ENCODE peak calls at places on chromosomes 11 and 22, in eight cellular contexts. One of them, this sample, is unnamed.

GRCh38 chr11:11972148-11972547 is 36.3 kb downstream of the DKK3 start:
- DNase-seq in NCI-H2029 treated with DMSO at 0.1 percent for 48 hours: no peak
- DNase-seq in fibroblast of the aortic adventitia: no peak
- DNase-seq in OCI-LY7: no peak
- DNase-seq in A549: no peak
- DNase-seq in H4: no peak
- DNase-seq in IMR-90: no peak
- DNase-seq in T1000: no peak
- DNase-seq in this sample: no peak

GRCh38 chr11:39745401-39745800 is 1714.1 kb downstream of the LRRC4C start:
- DNase-seq in NCI-H2029 treated with DMSO at 0.1 percent for 48 hours: no peak
- DNase-seq in OCI-LY7: no peak
- DNase-seq in fibroblast of the aortic adventitia: no peak
- DNase-seq in IMR-90: no peak
- DNase-seq in A549: peak
- DNase-seq in H4: peak
- DNase-seq in T1000: no peak
- DNase-seq in this sample: no peak

GRCh38 chr22:39617761-39618757 is 47.5 kb downstream of the CACNA1I start:
- DNase-seq in IMR-90: no peak
- DNase-seq in H4: no peak
- DNase-seq in A549: no peak
- DNase-seq in fibroblast of the aortic adventitia: no peak
- DNase-seq in T1000: no peak
- DNase-seq in NCI-H2029 treated with DMSO at 0.1 percent for 48 hours: no peak
- DNase-seq in OCI-LY7: no peak
- DNase-seq in this sample: no peak

GRCh38 chr11:28833670-28834069 is 725.5 kb downstream of the METTL15 start:
- DNase-seq in H4: peak
- DNase-seq in IMR-90: peak
- DNase-seq in T1000: peak
- DNase-seq in A549: peak
- DNase-seq in fibroblast of the aortic adventitia: peak
- DNase-seq in NCI-H2029 treated with DMSO at 0.1 percent for 48 hours: no peak
- DNase-seq in OCI-LY7: no peak
- DNase-seq in this sample: no peak

GRCh38 chr22:41285441-41285819 is 557 bp downstream of the RANGAP1 start:
- DNase-seq in IMR-90: peak
- DNase-seq in NCI-H2029 treated with DMSO at 0.1 percent for 48 hours: no peak
- DNase-seq in T1000: peak
- DNase-seq in A549: peak
- DNase-seq in H4: peak
- DNase-seq in fibroblast of the aortic adventitia: peak
- DNase-seq in OCI-LY7: peak
- DNase-seq in this sample: peak

GRCh38 chr11:1717745-1718144 is 20.8 kb downstream of the KRTAP5-6 start:
- DNase-seq in IMR-90: no peak
- DNase-seq in OCI-LY7: no peak
- DNase-seq in NCI-H2029 treated with DMSO at 0.1 percent for 48 hours: no peak
- DNase-seq in A549: no peak
- DNase-seq in fibroblast of the aortic adventitia: no peak
- DNase-seq in H4: no peak
- DNase-seq in T1000: no peak
- DNase-seq in this sample: no peak

GRCh38 chr11:126631399-126631798 is 275.9 kb downstream of the ST3GAL4 start:
- DNase-seq in NCI-H2029 treated with DMSO at 0.1 percent for 48 hours: no peak
- DNase-seq in H4: no peak
- DNase-seq in IMR-90: no peak
- DNase-seq in T1000: no peak
- DNase-seq in fibroblast of the aortic adventitia: no peak
- DNase-seq in A549: no peak
- DNase-seq in OCI-LY7: no peak
- DNase-seq in this sample: no peak

GRCh38 chr11:27385245-27385644 is 22.2 kb upstream of the CCDC34 start:
- DNase-seq in IMR-90: peak
- DNase-seq in H4: peak
- DNase-seq in fibroblast of the aortic adventitia: peak
- DNase-seq in T1000: peak
- DNase-seq in OCI-LY7: no peak
- DNase-seq in A549: peak
- DNase-seq in NCI-H2029 treated with DMSO at 0.1 percent for 48 hours: no peak
- DNase-seq in this sample: no peak

GRCh38 chr11:117217141-117217609 is 14.7 kb downstream of the PCSK7 start:
- DNase-seq in OCI-LY7: no peak
- DNase-seq in T1000: no peak
- DNase-seq in fibroblast of the aortic adventitia: peak
- DNase-seq in A549: no peak
- DNase-seq in H4: no peak
- DNase-seq in NCI-H2029 treated with DMSO at 0.1 percent for 48 hours: no peak
- DNase-seq in IMR-90: peak
- DNase-seq in this sample: no peak

GRCh38 chr22:40463017-40463631 is 92.7 kb downstream of the SGSM3 start:
- DNase-seq in fibroblast of the aortic adventitia: no peak
- DNase-seq in IMR-90: no peak
- DNase-seq in A549: no peak
- DNase-seq in OCI-LY7: peak
- DNase-seq in T1000: no peak
- DNase-seq in NCI-H2029 treated with DMSO at 0.1 percent for 48 hours: no peak
- DNase-seq in H4: no peak
- DNase-seq in this sample: no peak

GRCh38 chr22:28198692-28199091 is 279.6 kb upstream of the PITPNB start:
- DNase-seq in H4: no peak
- DNase-seq in A549: no peak
- DNase-seq in fibroblast of the aortic adventitia: no peak
- DNase-seq in NCI-H2029 treated with DMSO at 0.1 percent for 48 hours: no peak
- DNase-seq in T1000: no peak
- DNase-seq in IMR-90: no peak
- DNase-seq in OCI-LY7: no peak
- DNase-seq in this sample: no peak

GRCh38 chr11:57072640-57073039 is 83.9 kb downstream of the OR5AK2 start:
- DNase-seq in IMR-90: peak
- DNase-seq in OCI-LY7: no peak
- DNase-seq in NCI-H2029 treated with DMSO at 0.1 percent for 48 hours: no peak
- DNase-seq in H4: peak
- DNase-seq in fibroblast of the aortic adventitia: peak
- DNase-seq in T1000: peak
- DNase-seq in A549: peak
- DNase-seq in this sample: no peak

GRCh38 chr11:19511413-19512183 is 201.0 kb upstream of the NAV2 start:
- DNase-seq in fibroblast of the aortic adventitia: peak
- DNase-seq in OCI-LY7: no peak
- DNase-seq in NCI-H2029 treated with DMSO at 0.1 percent for 48 hours: peak
- DNase-seq in T1000: no peak
- DNase-seq in A549: no peak
- DNase-seq in H4: no peak
- DNase-seq in IMR-90: no peak
- DNase-seq in this sample: no peak

GRCh38 chr11:22234743-22235142 is 41.9 kb downstream of the ANO5 start:
- DNase-seq in OCI-LY7: no peak
- DNase-seq in IMR-90: no peak
- DNase-seq in NCI-H2029 treated with DMSO at 0.1 percent for 48 hours: no peak
- DNase-seq in A549: no peak
- DNase-seq in T1000: no peak
- DNase-seq in fibroblast of the aortic adventitia: no peak
- DNase-seq in H4: no peak
- DNase-seq in this sample: peak

This sample was measured in HAP-1.